ENCODE peak calls at places on chromosomes 5 and 9, in ten cellular contexts. I is T-cell; V is tibial artery; N is astrocyte; E is cerebellum; A is stomach; R is activated CD4-positive, alpha-beta T cell treated with anti-CD3 and anti-CD28 coated beads for 48 hours; H is HTR-8/SVneo; O is mesendoderm; F is stimulated activated CD4-positive, alpha-beta T cell treated with anti-CD3 and anti-CD28 coated beads, TNF-alpha, amount 100 ng/mL, for 24 hours. L is an unnamed sample.

GRCh38 chr5:143084452-143084851 is 314.3 kb downstream of the ARHGAP26 start:
- DNase-seq in H (no peak), R (no peak), N (no peak), V (no peak), O (no peak), F (no peak), A (no peak), E (no peak), I (no peak), L (no peak)

GRCh38 chr5:156367602-156368001 is 40.6 kb downstream of the SGCD start:
- DNase-seq in I (no peak), H (no peak), V (peak), R (no peak), N (peak), F (no peak), O (no peak), A (no peak), E (no peak), L (peak)

GRCh38 chr5:16992444-16992843 is 56.4 kb upstream of the MYO10 start:
- DNase-seq in I (no peak), E (no peak), F (no peak), N (peak), H (no peak), A (no peak), R (peak), O (no peak), V (no peak), L (no peak)

GRCh38 chr9:70484232-70485130 is 70.0 kb upstream of the KLF9 start:
- DNase-seq in A (peak), I (no peak), N (peak), E (peak), H (peak), F (no peak), O (peak), R (no peak), V (no peak), L (no peak)

GRCh38 chr5:40556811-40557210 is 122.9 kb upstream of the PTGER4 start:
- DNase-seq in H (no peak), E (no peak), V (no peak), I (no peak), O (no peak), R (no peak), F (no peak), A (no peak), N (no peak), L (no peak)

GRCh38 chr9:105656131-105656921 is 5.9 kb upstream of the TAL2 start:
- DNase-seq in E (peak), A (peak), F (no peak), O (no peak), R (peak), I (no peak), V (no peak), H (no peak), N (no peak), L (no peak)

GRCh38 chr9:97848582-97849237 is 4.3 kb upstream of the FOXE1 start:
- DNase-seq in H (no peak), N (no peak), O (no peak), A (no peak), E (no peak), R (no peak), I (no peak), F (no peak), V (peak), L (no peak)

GRCh38 chr9:6900440-6900883 is 142.7 kb downstream of the KDM4C start:
- DNase-seq in R (no peak), H (no peak), E (no peak), V (no peak), A (no peak), I (no peak), F (no peak), N (no peak), O (no peak), L (no peak)

GRCh38 chr5:36359267-36359666 is 57.6 kb upstream of the RANBP3L start:
- DNase-seq in R (no peak), F (no peak), E (no peak), O (no peak), I (no peak), H (no peak), V (peak), A (no peak), N (peak), L (peak)

GRCh38 chr5:133489632-133490031 is 122.7 kb downstream of the FSTL4 start:
- DNase-seq in N (no peak), F (no peak), V (no peak), E (no peak), I (no peak), H (no peak), O (peak), A (no peak), R (peak), L (no peak)

GRCh38 chr5:150106669-150107068 is 20.3 kb upstream of the CSF1R start:
- DNase-seq in R (no peak), F (no peak), A (no peak), H (no peak), O (no peak), V (no peak), I (no peak), N (peak), E (no peak), L (no peak)

GRCh38 chr9:98074119-98074990 is 17.8 kb downstream of the NANS start:
- DNase-seq in F (peak), E (peak), H (peak), V (peak), O (peak), N (no peak), I (peak), R (peak), A (peak), L (no peak)

GRCh38 chr5:180103487-180103886 is 31.9 kb upstream of the RNF130 start:
- DNase-seq in V (no peak), H (no peak), A (no peak), R (no peak), I (no peak), F (no peak), E (no peak), N (no peak), O (no peak), L (no peak)